ENCODE peak calls at places on chromosomes 4 and X, in eight cellular contexts. I, T, Z, W, B, E, O and S are unnamed samples.

GRCh38 chrX:112651766-112652165 is 28.0 kb downstream of the LHFPL1 start:
- DNase-seq in I (no peak), T (no peak), Z (no peak), W (no peak), B (no peak), E (no peak), O (peak; percentile 47), S (no peak)

GRCh38 chrX:65924938-65925507 is 114.9 kb downstream of the VSIG4 start:
- DNase-seq in I (no peak), T (no peak), Z (no peak), W (no peak), B (no peak), E (no peak), O (no peak), S (no peak)

GRCh38 chr4:5078015-5078414 is 26.7 kb downstream of the STK32B start:
- DNase-seq in I (no peak), T (no peak), Z (no peak), W (no peak), B (no peak), E (no peak), O (no peak), S (no peak)

GRCh38 chrX:44621088-44621487 is 78.4 kb upstream of the FUNDC1 start:
- DNase-seq in I (no peak), T (no peak), Z (no peak), W (no peak), B (no peak), E (no peak), O (no peak), S (peak; percentile 46)

GRCh38 chrX:264634-265455 is 16.3 kb upstream of the PLCXD1 start:
- DNase-seq in I (peak; percentile 56), T (peak; percentile 74), Z (no peak), W (no peak), B (no peak), E (no peak), O (no peak), S (peak; percentile 78)

GRCh38 chr4:26782830-26783202 is 77.8 kb upstream of the STIM2 start:
- DNase-seq in I (no peak), T (no peak), Z (no peak), W (no peak), B (no peak), E (no peak), O (no peak), S (no peak)

GRCh38 chr4:109998867-109999303 is 86.2 kb downstream of the EGF start:
- DNase-seq in I (peak; percentile 61), T (peak; percentile 71), Z (no peak), W (no peak), B (no peak), E (no peak), O (peak; percentile 69), S (peak; percentile 35)

GRCh38 chr4:38982356-38983095 is 49.7 kb downstream of the TMEM156 start:
- DNase-seq in I (no peak), T (no peak), Z (no peak), W (no peak), B (no peak), E (no peak), O (no peak), S (no peak)

GRCh38 chrX:124994404-124994803 is 325.3 kb upstream of the TEX13C start:
- DNase-seq in I (no peak), T (no peak), Z (no peak), W (no peak), B (no peak), E (no peak), O (no peak), S (no peak)

GRCh38 chr4:186752310-186752709 is 28.7 kb upstream of the FAT1 start:
- DNase-seq in I (peak; percentile 62), T (no peak), Z (no peak), W (no peak), B (no peak), E (no peak), O (peak; percentile 63), S (no peak)

GRCh38 chr4:1393866-1394265 is 12.4 kb downstream of the NKX1-1 start:
- DNase-seq in I (no peak), T (no peak), Z (no peak), W (no peak), B (no peak), E (peak; percentile 30), O (no peak), S (no peak)

GRCh38 chr4:109375778-109376414 is 57.7 kb upstream of the SEC24B start:
- DNase-seq in I (no peak), T (no peak), Z (no peak), W (no peak), B (no peak), E (no peak), O (no peak), S (no peak)

GRCh38 chr4:114606240-114606639 is 7.6 kb downstream of the UGT8 start:
- DNase-seq in I (no peak), T (no peak), Z (no peak), W (no peak), B (no peak), E (no peak), O (no peak), S (peak; percentile 19)

GRCh38 chrX:68417651-68418050 is 15.6 kb downstream of the OPHN1 start:
- DNase-seq in I (no peak), T (no peak), Z (no peak), W (no peak), B (no peak), E (no peak), O (no peak), S (no peak)

GRCh38 chr4:54400802-54401201 is 171.7 kb downstream of the PDGFRA start:
- DNase-seq in I (peak; percentile 4), T (peak; percentile 71), Z (no peak), W (no peak), B (peak; percentile 65), E (no peak), O (peak; percentile 11), S (no peak)

GRCh38 chr4:30757357-30757756 is 37.2 kb downstream of the PCDH7 start:
- DNase-seq in I (peak; percentile 93), T (peak; percentile 76), Z (no peak), W (no peak), B (peak; percentile 86), E (no peak), O (peak; percentile 85), S (no peak)

GRCh38 chr4:148926861-148927260 is 484.6 kb upstream of the NR3C2 start:
- DNase-seq in I (peak; percentile 93), T (peak; percentile 15), Z (peak; percentile 1), W (peak; percentile 33), B (no peak), E (peak; percentile 91), O (peak; percentile 76), S (no peak)

GRCh38 chr4:152267811-152268210 is 268.1 kb downstream of the FBXW7 start:
- DNase-seq in I (no peak), T (no peak), Z (no peak), W (no peak), B (no peak), E (no peak), O (no peak), S (no peak)

GRCh38 chr4:42436950-42437349 is 39.7 kb downstream of the SHISA3 start:
- DNase-seq in I (no peak), T (no peak), Z (no peak), W (no peak), B (no peak), E (no peak), O (no peak), S (no peak)

GRCh38 chrX:1387141-1387776 is 4.7 kb downstream of the SLC25A6 start:
- DNase-seq in I (no peak), T (no peak), Z (no peak), W (no peak), B (no peak), E (peak; percentile 81), O (no peak), S (no peak)

GRCh38 chr4:182188622-182189021 is 54.6 kb upstream of the TENM3 start:
- DNase-seq in I (peak; percentile 22), T (peak; percentile 77), Z (no peak), W (no peak), B (no peak), E (no peak), O (peak; percentile 15), S (no peak)

GRCh38 chr4:30854566-30854965 is 134.4 kb downstream of the PCDH7 start:
- DNase-seq in I (no peak), T (peak; percentile 12), Z (no peak), W (no peak), B (no peak), E (no peak), O (no peak), S (no peak)

GRCh38 chr4:173169428-173170209 is 1.0 kb downstream of the GALNT7 start:
- DNase-seq in I (no peak), T (peak; percentile 70), Z (peak; percentile 5), W (peak; percentile 66), B (no peak), E (peak; percentile 92), O (peak; percentile 72), S (no peak)

GRCh38 chrX:1484638-1485019 is 31.9 kb upstream of the ASMTL start:
- DNase-seq in I (no peak), T (no peak), Z (no peak), W (no peak), B (no peak), E (no peak), O (no peak), S (no peak)

GRCh38 chr4:97144199-97144598 is 999.1 kb downstream of the STPG2 start:
- DNase-seq in I (no peak), T (no peak), Z (no peak), W (no peak), B (no peak), E (no peak), O (no peak), S (no peak)

GRCh38 chrX:136608295-136608933 is 39.5 kb upstream of the CD40LG start:
- DNase-seq in I (peak; percentile 30), T (peak; percentile 11), Z (no peak), W (peak; percentile 20), B (no peak), E (peak; percentile 73), O (peak; percentile 31), S (no peak)

GRCh38 chr4:3654036-3654807 is 112.0 kb upstream of the ADRA2C start:
- DNase-seq in I (no peak), T (no peak), Z (no peak), W (no peak), B (no peak), E (no peak), O (no peak), S (no peak)

GRCh38 chr4:67721770-67722597 is 21.0 kb upstream of the UBA6 start:
- DNase-seq in I (peak; percentile 66), T (peak; percentile 26), Z (no peak), W (no peak), B (no peak), E (no peak), O (peak; percentile 87), S (no peak)

GRCh38 chr4:40699648-40700047 is 50.1 kb upstream of the NSUN7 start:
- DNase-seq in I (peak; percentile 83), T (peak; percentile 23), Z (no peak), W (no peak), B (no peak), E (no peak), O (peak; percentile 51), S (no peak)

GRCh38 chr4:17702666-17703065 is 78.8 kb downstream of the FAM184B start:
- DNase-seq in I (no peak), T (no peak), Z (no peak), W (no peak), B (no peak), E (no peak), O (no peak), S (no peak)

GRCh38 chrX:137567474-137568232 is 1.7 kb downstream of the ZIC3 start:
- DNase-seq in I (no peak), T (no peak), Z (no peak), W (no peak), B (no peak), E (no peak), O (no peak), S (no peak)